ENCODE peak calls at places on chromosomes 11 and 22, in six cellular contexts. Y, S, D, I, T and M are unnamed samples.

GRCh38 chr11:37657645-37658044 is 1059.6 kb upstream of the RAG2 start:
- DNase-seq in Y (no peak), S (no peak), D (peak), I (no peak), T (no peak), M (no peak)

GRCh38 chr11:280762-281485 is 2.7 kb downstream of the NLRP6 start:
- DNase-seq in Y (no peak), S (peak), D (no peak), I (peak), T (peak), M (no peak)

GRCh38 chr11:12900496-12900895 is 108.6 kb upstream of the RASSF10 start:
- DNase-seq in Y (no peak), S (no peak), D (peak), I (no peak), T (no peak), M (no peak)

GRCh38 chr22:23503736-23504440 is 76.2 kb downstream of the IGLL1 start:
- DNase-seq in Y (no peak), S (peak), D (no peak), I (no peak), T (peak), M (no peak)

GRCh38 chr11:86969258-86969657 is 14.1 kb upstream of the FZD4 start:
- DNase-seq in Y (no peak), S (no peak), D (no peak), I (no peak), T (no peak), M (no peak)

GRCh38 chr11:130891326-130891725 is 25.0 kb downstream of the SNX19 start:
- DNase-seq in Y (no peak), S (no peak), D (peak), I (no peak), T (no peak), M (no peak)

GRCh38 chr11:74726547-74727182 is 4.6 kb downstream of the CHRDL2 start:
- DNase-seq in Y (peak), S (peak), D (peak), I (no peak), T (peak), M (no peak)

GRCh38 chr11:108568183-108568858 is 25.2 kb downstream of the EXPH5 start:
- DNase-seq in Y (no peak), S (no peak), D (no peak), I (no peak), T (no peak), M (peak)

GRCh38 chr11:8070417-8071101 is 10.5 kb upstream of the TUB start:
- DNase-seq in Y (no peak), S (no peak), D (peak), I (no peak), T (no peak), M (no peak)

GRCh38 chr11:71488968-71489265 is 35.9 kb downstream of the NADSYN1 start:
- DNase-seq in Y (no peak), S (no peak), D (no peak), I (no peak), T (no peak), M (no peak)

GRCh38 chr11:79294845-79295520 is 145.8 kb downstream of the TENM4 start:
- DNase-seq in Y (no peak), S (no peak), D (no peak), I (no peak), T (no peak), M (no peak)

GRCh38 chr11:7501894-7502293 is 11.9 kb upstream of the PPFIBP2 start:
- DNase-seq in Y (no peak), S (no peak), D (no peak), I (no peak), T (no peak), M (no peak)

GRCh38 chr22:29205598-29206371 is at the start of gene EMID1:
- DNase-seq in Y (no peak), S (peak), D (peak), I (no peak), T (no peak), M (no peak)

GRCh38 chr11:132158091-132158490 is 787.7 kb downstream of the NTM start:
- DNase-seq in Y (no peak), S (no peak), D (peak), I (no peak), T (no peak), M (no peak)

GRCh38 chr11:9769621-9770020 is 105.7 kb downstream of the SWAP70 start:
- DNase-seq in Y (no peak), S (no peak), D (no peak), I (no peak), T (no peak), M (no peak)

GRCh38 chr22:20808844-20809243 is 34.9 kb downstream of the SERPIND1 start:
- DNase-seq in Y (no peak), S (no peak), D (no peak), I (peak), T (no peak), M (no peak)

GRCh38 chr11:126115820-126116319 is 53.2 kb upstream of the CDON start:
- DNase-seq in Y (no peak), S (peak), D (peak), I (peak), T (peak), M (no peak)

GRCh38 chr22:19962909-19963806 is 21.5 kb upstream of the TXNRD2 start:
- DNase-seq in Y (no peak), S (peak), D (no peak), I (no peak), T (peak), M (no peak)

GRCh38 chr22:36736701-36737320 is 33.3 kb upstream of the CACNG2 start:
- DNase-seq in Y (no peak), S (peak), D (no peak), I (peak), T (no peak), M (peak)

GRCh38 chr11:96173906-96174305 is 169.1 kb downstream of the MAML2 start:
- DNase-seq in Y (no peak), S (no peak), D (no peak), I (no peak), T (no peak), M (peak)

DNA sequence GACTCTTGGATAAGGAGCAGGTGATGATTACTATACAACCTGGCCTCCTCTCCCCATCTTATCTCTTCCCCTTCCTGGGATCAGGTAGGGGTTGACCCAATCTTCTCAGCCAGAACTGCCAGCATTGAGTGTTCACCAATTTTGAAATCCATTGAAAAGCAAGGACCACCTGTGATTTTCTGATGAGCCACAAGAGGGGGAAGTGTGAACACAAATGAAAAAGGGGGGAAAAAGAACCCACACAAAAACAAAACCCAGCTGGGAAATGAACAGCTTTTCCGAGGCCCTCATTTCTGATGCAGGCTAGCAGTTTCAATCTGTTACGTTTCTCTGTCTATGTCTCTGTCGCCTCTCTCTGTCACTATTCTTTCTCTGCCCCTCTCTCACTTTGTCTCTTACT is 161.9 kb downstream of the INSC start:
- DNase-seq in Y (no peak), S (no peak), D (peak), I (no peak), T (no peak), M (no peak)
- TF ChIP-seq CTCF in Y (no peak), S (peak), D (peak), I (no peak), T (no peak), M (peak)

GRCh38 chr11:14305649-14306048 is 53.3 kb downstream of the RRAS2 start:
- DNase-seq in Y (no peak), S (no peak), D (no peak), I (no peak), T (no peak), M (no peak)

GRCh38 chr11:14308114-14308896 is 50.7 kb downstream of the RRAS2 start:
- DNase-seq in Y (no peak), S (no peak), D (peak), I (no peak), T (no peak), M (no peak)

GRCh38 chr11:14308897-14309387 is 50.0 kb downstream of the RRAS2 start:
- DNase-seq in Y (no peak), S (no peak), D (no peak), I (no peak), T (no peak), M (no peak)

GRCh38 chr11:14304601-14305000 is 54.4 kb downstream of the RRAS2 start:
- DNase-seq in Y (no peak), S (no peak), D (no peak), I (no peak), T (no peak), M (no peak)

DNA sequence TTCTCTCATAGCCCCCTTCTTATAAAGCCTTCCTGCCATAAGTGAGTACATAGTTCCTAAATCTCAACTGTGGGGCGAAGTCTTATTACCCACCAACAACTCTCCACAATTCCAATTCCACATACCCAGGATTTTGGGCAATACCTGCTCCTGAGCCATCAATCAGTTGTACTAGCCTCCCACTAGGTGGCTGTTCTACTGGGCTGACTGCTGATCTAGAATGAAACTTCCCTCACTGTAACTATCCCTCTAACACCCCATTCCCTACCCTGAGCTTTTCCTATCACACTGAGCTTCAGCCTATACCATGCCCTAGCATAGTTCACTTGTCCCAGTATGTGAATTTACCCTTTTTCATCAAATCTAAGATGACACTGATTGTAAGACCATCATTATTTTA is 52.5 kb downstream of the RRAS2 start:
- DNase-seq in Y (no peak), S (no peak), D (no peak), I (no peak), T (no peak), M (no peak)
- TF ChIP-seq CTCF in Y (no peak), S (no peak), D (peak), I (no peak), T (no peak), M (peak)

GRCh38 chr22:44311855-44312170 is 938 bp downstream of the SHISAL1 start:
- DNase-seq in Y (no peak), S (no peak), D (peak), I (no peak), T (no peak), M (no peak)

GRCh38 chr22:44309647-44310046 is 3.1 kb downstream of the SHISAL1 start:
- DNase-seq in Y (no peak), S (no peak), D (peak), I (no peak), T (no peak), M (no peak)

GRCh38 chr22:44312766-44313165 is at the start of gene SHISAL1:
- DNase-seq in Y (no peak), S (no peak), D (peak), I (no peak), T (no peak), M (no peak)

GRCh38 chr22:44309137-44309536 is 3.6 kb downstream of the SHISAL1 start:
- DNase-seq in Y (no peak), S (no peak), D (peak), I (no peak), T (peak), M (no peak)

GRCh38 chr22:44311104-44311854 is 1.5 kb downstream of the SHISAL1 start:
- DNase-seq in Y (no peak), S (no peak), D (no peak), I (no peak), T (no peak), M (no peak)
- TF ChIP-seq CTCF in Y (no peak), S (no peak), D (no peak), I (no peak), T (no peak), M (no peak)

GRCh38 chr11:29019960-29020683 is 911.9 kb downstream of the METTL15 start:
- DNase-seq in Y (no peak), S (no peak), D (peak), I (no peak), T (no peak), M (no peak)
- TF ChIP-seq CTCF in Y (no peak), S (no peak), D (peak), I (no peak), T (no peak), M (peak)

GRCh38 chr11:128095459-128096096 is 491.8 kb downstream of the ETS1 start:
- DNase-seq in Y (no peak), S (no peak), D (peak), I (no peak), T (no peak), M (no peak)
- TF ChIP-seq CTCF in Y (no peak), S (no peak), D (peak), I (no peak), T (no peak), M (no peak)

DNA sequence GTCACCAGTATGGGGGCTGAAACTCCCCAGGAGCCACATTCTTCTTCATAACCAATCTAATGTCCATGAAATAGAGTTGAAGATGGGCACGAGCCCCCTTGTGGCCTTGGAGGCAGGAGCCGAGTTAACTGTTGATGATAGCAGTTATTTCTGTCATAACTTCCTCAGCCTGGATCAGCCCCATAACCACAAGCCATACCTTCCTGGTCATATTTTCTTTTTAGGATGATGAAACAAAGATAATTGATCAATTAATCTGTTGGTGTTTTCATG is 65.0 kb upstream of the TTC12 start:
- DNase-seq in Y (no peak), S (no peak), D (peak), I (no peak), T (no peak), M (no peak)
- TF ChIP-seq CTCF in Y (no peak), S (no peak), D (peak), I (no peak), T (peak), M (peak)

GRCh38 chr22:25028841-25029141 is 76.3 kb downstream of the KIAA1671 start:
- DNase-seq in Y (no peak), S (no peak), D (no peak), I (no peak), T (no peak), M (no peak)
- TF ChIP-seq CTCF in Y (no peak), S (no peak), D (no peak), I (no peak), T (no peak), M (no peak)